ENCODE peak calls at places on chromosomes 1 and 21, in five cellular contexts. One of them, this sample, is unnamed.

GRCh38 chr1:197912739-197913494 is 4.3 kb upstream of the LHX9 start:
- DNase-seq in H1: peak
- DNase-seq in K562: no peak
- DNase-seq in GM12891: no peak
- DNase-seq in HepG2: no peak
- DNase-seq in this sample: no peak

GRCh38 chr21:33968082-33968997 is 52.7 kb upstream of the ATP5PO start:
- DNase-seq in H1: peak
- DNase-seq in K562: peak
- DNase-seq in GM12891: no peak
- DNase-seq in HepG2: peak
- DNase-seq in this sample: no peak

GRCh38 chr1:56375184-56375837 is 204.1 kb downstream of the PLPP3 start:
- DNase-seq in H1: no peak
- DNase-seq in K562: no peak
- DNase-seq in GM12891: no peak
- DNase-seq in HepG2: no peak
- DNase-seq in this sample: no peak

GRCh38 chr1:45574105-45574626 is 9.7 kb upstream of the NASP start:
- DNase-seq in H1: no peak
- DNase-seq in K562: peak
- DNase-seq in GM12891: no peak
- DNase-seq in HepG2: no peak
- DNase-seq in this sample: no peak

GRCh38 chr1:219837274-219837993 is 90.9 kb downstream of the SLC30A10 start:
- DNase-seq in H1: no peak
- DNase-seq in K562: peak
- DNase-seq in GM12891: peak
- DNase-seq in HepG2: peak
- DNase-seq in this sample: peak

GRCh38 chr1:248375446-248375845 is at the start of gene OR2T6:
- DNase-seq in H1: no peak
- DNase-seq in K562: no peak
- DNase-seq in GM12891: no peak
- DNase-seq in HepG2: no peak
- DNase-seq in this sample: no peak

GRCh38 chr1:36055706-36056105 is 28.2 kb upstream of the TEKT2 start:
- DNase-seq in H1: no peak
- DNase-seq in K562: no peak
- DNase-seq in GM12891: no peak
- DNase-seq in HepG2: no peak
- DNase-seq in this sample: no peak

GRCh38 chr21:15559612-15560011 is 170.2 kb upstream of the USP25 start:
- DNase-seq in H1: no peak
- DNase-seq in K562: no peak
- DNase-seq in GM12891: no peak
- DNase-seq in HepG2: no peak
- DNase-seq in this sample: no peak

GRCh38 chr1:15714438-15715136 is 21.5 kb upstream of the SLC25A34 start:
- DNase-seq in H1: no peak
- DNase-seq in K562: no peak
- DNase-seq in GM12891: no peak
- DNase-seq in HepG2: no peak
- DNase-seq in this sample: no peak

GRCh38 chr1:64246294-64246917 is 43.0 kb downstream of the UBE2U start:
- DNase-seq in H1: no peak
- DNase-seq in K562: peak
- DNase-seq in GM12891: no peak
- DNase-seq in HepG2: peak
- DNase-seq in this sample: no peak

GRCh38 chr1:46285730-46286477 is 17.5 kb downstream of the LRRC41 start:
- DNase-seq in H1: no peak
- DNase-seq in K562: peak
- DNase-seq in GM12891: no peak
- DNase-seq in HepG2: no peak
- DNase-seq in this sample: no peak

GRCh38 chr21:35106246-35106835 is 57.2 kb upstream of the RUNX1 start:
- DNase-seq in H1: no peak
- DNase-seq in K562: peak
- DNase-seq in GM12891: no peak
- DNase-seq in HepG2: no peak
- DNase-seq in this sample: no peak

GRCh38 chr1:174726167-174726879 is 273.4 kb upstream of the CACYBP start:
- DNase-seq in H1: no peak
- DNase-seq in K562: peak
- DNase-seq in GM12891: no peak
- DNase-seq in HepG2: peak
- DNase-seq in this sample: no peak

GRCh38 chr1:2587860-2588571 is 1.4 kb downstream of the PRXL2B start:
- DNase-seq in H1: no peak
- DNase-seq in K562: no peak
- DNase-seq in GM12891: no peak
- DNase-seq in HepG2: no peak
- DNase-seq in this sample: no peak

GRCh38 chr1:54571803-54572202 is 23.8 kb downstream of the ACOT11 start:
- DNase-seq in H1: no peak
- DNase-seq in K562: no peak
- DNase-seq in GM12891: no peak
- DNase-seq in HepG2: no peak
- DNase-seq in this sample: no peak

GRCh38 chr1:93661829-93662474 is 19.7 kb downstream of the BCAR3 start:
- DNase-seq in H1: no peak
- DNase-seq in K562: peak
- DNase-seq in GM12891: no peak
- DNase-seq in HepG2: no peak
- DNase-seq in this sample: no peak

GRCh38 chr1:171652234-171652822 is at the start of gene MYOC:
- DNase-seq in H1: no peak
- DNase-seq in K562: no peak
- DNase-seq in GM12891: no peak
- DNase-seq in HepG2: no peak
- DNase-seq in this sample: no peak

GRCh38 chr21:33402011-33402979 is 918 bp upstream of the IFNGR2 start:
- DNase-seq in H1: peak
- DNase-seq in K562: no peak
- DNase-seq in GM12891: peak
- DNase-seq in HepG2: no peak
- DNase-seq in this sample: peak

GRCh38 chr1:234782057-234782800 is 172.3 kb upstream of the IRF2BP2 start:
- DNase-seq in H1: no peak
- DNase-seq in K562: no peak
- DNase-seq in GM12891: no peak
- DNase-seq in HepG2: no peak
- DNase-seq in this sample: no peak

GRCh38 chr1:167438171-167439138 is 79.9 kb downstream of the CD247 start:
- DNase-seq in H1: peak
- DNase-seq in K562: no peak
- DNase-seq in GM12891: no peak
- DNase-seq in HepG2: no peak
- DNase-seq in this sample: no peak

GRCh38 chr1:229508823-229509337 is 739 bp upstream of the NUP133 start:
- DNase-seq in H1: no peak
- DNase-seq in K562: peak
- DNase-seq in GM12891: no peak
- DNase-seq in HepG2: peak
- DNase-seq in this sample: no peak

GRCh38 chr1:15276691-15277090 is 29.7 kb downstream of the FHAD1 start:
- DNase-seq in H1: no peak
- DNase-seq in K562: no peak
- DNase-seq in GM12891: no peak
- DNase-seq in HepG2: no peak
- DNase-seq in this sample: no peak

GRCh38 chr1:112637257-112638108 is 17.9 kb downstream of the CAPZA1 start:
- DNase-seq in H1: no peak
- DNase-seq in K562: no peak
- DNase-seq in GM12891: no peak
- DNase-seq in HepG2: peak
- DNase-seq in this sample: no peak

GRCh38 chr1:227124461-227124860 is 184.4 kb downstream of the COQ8A start:
- DNase-seq in H1: no peak
- DNase-seq in K562: no peak
- DNase-seq in GM12891: no peak
- DNase-seq in HepG2: no peak
- DNase-seq in this sample: no peak

GRCh38 chr1:19124273-19124672 is 85.8 kb downstream of the UBR4 start:
- DNase-seq in H1: no peak
- DNase-seq in K562: no peak
- DNase-seq in GM12891: no peak
- DNase-seq in HepG2: no peak
- DNase-seq in this sample: no peak

GRCh38 chr1:84960371-84960770 is 36.5 kb downstream of the MCOLN2 start:
- DNase-seq in H1: no peak
- DNase-seq in K562: no peak
- DNase-seq in GM12891: no peak
- DNase-seq in HepG2: peak
- DNase-seq in this sample: no peak

GRCh38 chr1:1132928-1133750 is 17.2 kb upstream of the C1orf159 start:
- DNase-seq in H1: no peak
- DNase-seq in K562: no peak
- DNase-seq in GM12891: no peak
- DNase-seq in HepG2: no peak
- DNase-seq in this sample: no peak
- TF ChIP-seq POLR2AphosphoS5 in H1: no peak
- TF ChIP-seq POLR2AphosphoS5 in K562: no peak
- TF ChIP-seq POLR2AphosphoS5 in GM12891: no peak
- TF ChIP-seq POLR2AphosphoS5 in HepG2: no peak
- TF ChIP-seq POLR2AphosphoS5 in this sample: no peak

DNA sequence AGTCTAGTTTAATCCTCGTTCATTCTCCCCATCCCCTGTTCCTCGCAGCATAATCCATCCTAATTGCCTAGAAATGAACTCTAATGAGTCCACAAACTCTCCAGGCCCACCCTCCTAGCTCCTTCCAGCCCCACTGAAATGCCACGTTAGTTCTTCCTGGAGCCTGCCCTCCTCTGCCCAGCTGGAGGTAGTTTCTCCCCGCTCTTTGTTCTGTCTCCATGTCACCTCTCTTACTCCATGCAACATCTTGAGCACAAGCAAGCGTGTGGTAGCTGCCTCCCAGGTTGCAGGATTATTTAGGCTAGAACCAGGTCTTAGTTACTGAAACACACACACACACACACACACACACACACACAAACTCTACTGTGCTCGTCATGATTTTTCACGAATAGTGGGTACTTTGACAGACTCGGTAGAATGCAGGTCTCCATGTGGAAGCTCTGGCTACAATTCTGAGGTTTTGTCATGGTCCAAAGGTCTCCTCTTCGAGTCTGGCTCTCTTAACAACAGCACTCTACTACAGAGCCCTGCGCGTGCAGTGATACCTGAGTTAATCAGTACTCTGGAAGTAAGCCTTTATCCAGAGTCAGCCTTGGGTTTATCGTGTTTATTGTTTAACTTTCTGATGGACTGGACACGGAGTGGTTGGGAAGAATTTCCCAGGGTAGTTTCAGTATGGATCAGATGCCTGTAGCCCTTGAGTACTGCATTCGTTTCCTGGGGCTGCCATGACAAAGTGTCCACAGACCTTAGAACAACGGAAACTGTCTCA is 27.5 kb downstream of the HUNK start:
- DNase-seq in H1: no peak
- DNase-seq in K562: no peak
- DNase-seq in GM12891: no peak
- DNase-seq in HepG2: peak
- DNase-seq in this sample: no peak
- TF ChIP-seq TAF1 in H1: no peak
- TF ChIP-seq TAF1 in K562: no peak
- TF ChIP-seq TAF1 in GM12891: no peak
- TF ChIP-seq TAF1 in HepG2: peak
- TF ChIP-seq TAF1 in this sample: no peak

GRCh38 chr1:22110016-22110415 is 32.9 kb downstream of the WNT4 start:
- DNase-seq in H1: no peak
- DNase-seq in K562: no peak
- DNase-seq in GM12891: no peak
- DNase-seq in HepG2: no peak
- DNase-seq in this sample: no peak

GRCh38 chr1:22105611-22106207 is 37.2 kb downstream of the WNT4 start:
- DNase-seq in H1: no peak
- DNase-seq in K562: peak
- DNase-seq in GM12891: no peak
- DNase-seq in HepG2: peak
- DNase-seq in this sample: no peak

GRCh38 chr1:22111115-22111514 is 31.8 kb downstream of the WNT4 start:
- DNase-seq in H1: no peak
- DNase-seq in K562: no peak
- DNase-seq in GM12891: no peak
- DNase-seq in HepG2: no peak
- DNase-seq in this sample: no peak

GRCh38 chr1:22107126-22107525 is 35.8 kb downstream of the WNT4 start:
- DNase-seq in H1: no peak
- DNase-seq in K562: no peak
- DNase-seq in GM12891: no peak
- DNase-seq in HepG2: no peak
- DNase-seq in this sample: no peak

DNA sequence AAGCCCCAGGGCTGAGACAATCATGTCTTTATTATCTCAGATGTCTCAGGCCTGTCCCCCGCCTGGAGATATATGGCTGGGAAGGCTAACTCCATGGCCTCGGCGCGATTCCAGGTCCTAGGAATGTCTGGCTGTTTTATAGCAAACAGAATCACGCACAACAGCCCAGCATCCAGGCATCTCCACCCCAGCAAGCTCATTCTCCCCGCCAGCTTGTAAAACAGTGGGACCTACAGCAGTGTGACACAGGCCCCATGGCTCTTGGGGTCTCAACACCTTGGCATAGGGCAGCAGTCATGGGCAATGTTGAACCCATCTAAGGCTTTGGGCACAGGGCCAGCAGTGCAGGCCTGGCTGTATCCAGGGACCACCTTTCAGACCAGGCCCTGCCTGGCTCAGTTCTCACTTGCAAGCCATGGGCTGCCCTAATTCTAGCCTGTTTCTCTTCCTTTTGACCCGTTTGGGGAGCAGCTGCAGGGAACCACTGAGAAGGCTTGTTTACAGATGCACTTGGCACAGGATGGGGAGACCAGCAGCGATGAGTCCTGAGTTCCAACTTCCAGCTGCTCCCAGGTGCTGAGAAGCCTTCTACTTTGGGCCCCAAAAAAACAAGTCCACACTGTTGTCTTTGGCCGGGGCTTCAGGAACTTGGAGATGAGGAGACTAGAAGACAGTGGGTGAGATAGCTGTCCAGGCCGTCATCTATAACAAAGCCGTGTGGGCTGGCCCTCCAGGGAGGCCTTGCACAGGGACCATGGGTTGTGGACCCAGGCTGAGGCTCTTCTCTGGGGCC is 34.4 kb downstream of the WNT4 start:
- DNase-seq in H1: no peak
- DNase-seq in K562: no peak
- DNase-seq in GM12891: no peak
- DNase-seq in HepG2: no peak
- DNase-seq in this sample: no peak
- TF ChIP-seq POLR2AphosphoS5 in H1: no peak
- TF ChIP-seq POLR2AphosphoS5 in K562: no peak
- TF ChIP-seq POLR2AphosphoS5 in GM12891: no peak
- TF ChIP-seq POLR2AphosphoS5 in HepG2: no peak
- TF ChIP-seq POLR2AphosphoS5 in this sample: no peak

DNA sequence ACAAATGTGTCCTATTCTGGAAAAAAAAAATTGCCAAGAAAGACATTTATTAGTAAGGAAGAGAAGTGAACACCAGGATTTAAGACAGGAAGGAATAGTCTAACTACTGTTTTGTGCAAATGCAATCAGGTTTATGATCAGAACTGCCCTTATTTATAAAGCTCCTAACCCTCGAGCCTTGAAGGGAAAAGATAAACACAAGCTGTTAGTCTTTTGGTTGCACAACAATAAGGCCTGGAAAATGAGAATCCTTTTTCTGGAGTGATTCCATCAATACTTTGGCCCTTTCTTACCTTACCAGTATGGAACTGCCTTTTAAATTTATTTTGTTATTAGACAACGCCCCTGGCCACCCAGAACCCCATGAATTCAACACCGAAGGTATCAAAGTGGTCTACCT is 52.9 kb downstream of the SNRPE start:
- DNase-seq in H1: no peak
- DNase-seq in K562: no peak
- DNase-seq in GM12891: no peak
- DNase-seq in HepG2: peak
- DNase-seq in this sample: no peak
- TF ChIP-seq TAF1 in H1: no peak
- TF ChIP-seq TAF1 in K562: no peak
- TF ChIP-seq TAF1 in GM12891: no peak
- TF ChIP-seq TAF1 in HepG2: no peak
- TF ChIP-seq TAF1 in this sample: no peak